ENCODE peak calls at places on chromosomes 13 and 19, in four cellular contexts. U, T, G and I are unnamed samples.

GRCh38 chr19:1574354-1574753 is 6.2 kb upstream of the MEX3D start:
- DNase-seq in U (no peak), T (no peak), G (no peak), I (no peak)

GRCh38 chr19:46413262-46414031 is at the start of gene CCDC8:
- DNase-seq in G (peak), T (peak), U (peak), I (no peak)

GRCh38 chr13:23723463-23723862 is 153.3 kb downstream of the TNFRSF19 start:
- DNase-seq in T (no peak), U (peak), G (no peak), I (no peak)

GRCh38 chr19:13856530-13856929 is 20.4 kb upstream of the NANOS3 start:
- DNase-seq in G (no peak), U (no peak), T (no peak), I (no peak)

GRCh38 chr19:54481326-54481930 is 8.3 kb upstream of the CDC42EP5 start:
- DNase-seq in T (no peak), G (no peak), U (peak), I (no peak)

GRCh38 chr13:36163809-36164308 is 32.7 kb upstream of the DCLK1 start:
- DNase-seq in T (peak), G (peak), U (peak), I (no peak)

GRCh38 chr19:11375143-11375948 is 880 bp downstream of the SWSAP1 start:
- DNase-seq in U (no peak), G (peak), T (no peak), I (peak)

GRCh38 chr19:41420101-41420880 is 6.9 kb downstream of the B3GNT8 start:
- DNase-seq in G (peak), U (no peak), T (no peak), I (no peak)

GRCh38 chr19:14002571-14003278 is 3.4 kb downstream of the RFX1 start:
- DNase-seq in U (no peak), G (peak), T (no peak), I (peak)

GRCh38 chr13:89846890-89847585 is 1500.4 kb upstream of the MIR17HG start:
- DNase-seq in U (no peak), G (no peak), T (no peak), I (no peak)

GRCh38 chr19:46825731-46826055 is 25.0 kb downstream of the AP2S1 start:
- DNase-seq in G (no peak), T (no peak), U (no peak), I (no peak)

GRCh38 chr13:73195091-73195490 is 136.3 kb downstream of the KLF5 start:
- DNase-seq in U (no peak), T (no peak), G (no peak), I (no peak)

GRCh38 chr19:38224014-38224862 is at the start of gene DPF1:
- DNase-seq in G (peak), T (no peak), U (peak), I (no peak)

GRCh38 chr13:37889102-37889501 is 19.5 kb upstream of the TRPC4 start:
- DNase-seq in T (no peak), G (no peak), U (no peak), I (no peak)

GRCh38 chr13:40334031-40334430 is 332.4 kb downstream of the FOXO1 start:
- DNase-seq in U (no peak), T (no peak), G (no peak), I (no peak)

GRCh38 chr19:16920816-16921529 is 32.2 kb downstream of the F2RL3 start:
- DNase-seq in U (peak), T (no peak), G (peak), I (no peak)

GRCh38 chr13:111328111-111328802 is 7.8 kb downstream of the TEX29 start:
- DNase-seq in G (peak), T (no peak), U (no peak), I (no peak)

GRCh38 chr13:83531022-83531421 is 351.3 kb downstream of the SLITRK1 start:
- DNase-seq in T (no peak), G (no peak), U (no peak), I (no peak)

GRCh38 chr19:4971424-4971793 is 2.5 kb downstream of the KDM4B start:
- DNase-seq in T (no peak), U (peak), G (peak), I (no peak)

GRCh38 chr19:48348737-48349136 is 15.0 kb downstream of the TMEM143 start:
- DNase-seq in G (no peak), U (no peak), T (no peak), I (no peak)

GRCh38 chr19:45558399-45558878 is 26.2 kb downstream of the OPA3 start:
- DNase-seq in U (peak), T (no peak), G (peak), I (peak)

GRCh38 chr19:36103842-36104552 is 6.9 kb upstream of the OVOL3 start:
- DNase-seq in G (no peak), U (no peak), T (no peak), I (no peak)

GRCh38 chr19:6611441-6611852 is 20.5 kb upstream of the CD70 start:
- DNase-seq in U (no peak), G (no peak), T (no peak), I (no peak)

GRCh38 chr13:44747179-44747578 is 171.0 kb upstream of the TSC22D1 start:
- DNase-seq in U (no peak), G (no peak), T (no peak), I (no peak)